ENCODE peak calls at places on chromosomes 12 and 14, in five cellular contexts. P is adrenal gland, X is A172, H is iris pigment epithelial cell, E is esophagus muscularis mucosa. J is an unnamed sample.

GRCh38 chr12:39685854-39686608 is 66.4 kb upstream of the ABCD2 start:
- DNase-seq in H (no peak), E (no peak), P (no peak), X (no peak), J (no peak)

GRCh38 chr12:55935742-55936151 is 4.8 kb downstream of the DGKA start:
- DNase-seq in H (no peak), E (no peak), P (peak; percentile 61), X (no peak), J (no peak)

GRCh38 chr14:83316356-83316755 is 1782.7 kb upstream of the SEL1L start:
- DNase-seq in E (no peak), H (no peak), P (no peak), X (no peak), J (no peak)

GRCh38 chr14:64800000-64800399 is 79.7 kb downstream of the SPTB start:
- DNase-seq in H (peak; percentile 49), X (peak; percentile 30), P (peak; percentile 67), E (no peak), J (no peak)

GRCh38 chr14:52995998-52996397 is 45.1 kb upstream of the FERMT2 start:
- DNase-seq in E (no peak), X (no peak), H (no peak), P (no peak), J (no peak)

GRCh38 chr12:125149160-125150108 is 84.2 kb downstream of the AACS start:
- DNase-seq in E (no peak), H (no peak), X (no peak), P (no peak), J (peak; percentile 69)

GRCh38 chr12:12091977-12092663 is 21.4 kb downstream of the BCL2L14 start:
- DNase-seq in H (no peak), X (no peak), P (no peak), E (no peak), J (no peak)

GRCh38 chr12:19150273-19150895 is 20.9 kb downstream of the PLEKHA5 start:
- DNase-seq in X (peak; percentile 10), E (no peak), P (no peak), H (peak; percentile 66), J (no peak)

GRCh38 chr12:87952850-87953249 is 76.4 kb downstream of the C12orf50 start:
- DNase-seq in P (no peak), X (no peak), H (no peak), E (no peak), J (no peak)

GRCh38 chr14:51014086-51014485 is 69.8 kb upstream of the PYGL start:
- DNase-seq in X (peak; percentile 66), E (no peak), P (peak; percentile 16), H (peak; percentile 78), J (no peak)

GRCh38 chr12:58888131-58888783 is 32.0 kb downstream of the LRIG3 start:
- DNase-seq in H (peak; percentile 85), E (no peak), P (peak; percentile 14), X (peak; percentile 8), J (no peak)

J was measured in GM18507.